ENCODE peak calls at places on chromosomes 7 and 10, in seven cellular contexts. P is left lobe of liver, O is T follicular helper cell, M is activated T-cell treated with anti-CD3 and anti-CD28 coated beads for 24 hours, V is GM10248, E is GM03348, H is skeletal muscle cell. I is an unnamed sample.

GRCh38 chr10:33309410-33309809 is 25.1 kb downstream of the NRP1 start:
- DNase-seq in P (no peak), O (no peak), M (no peak), V (no peak), E (no peak), H (no peak), I (no peak)

GRCh38 chr7:454356-455109 is 65.1 kb downstream of the PDGFA start:
- DNase-seq in P (no peak), O (no peak), M (no peak), V (no peak), E (no peak), H (no peak), I (no peak)

GRCh38 chr7:129830949-129831348 is 121.8 kb downstream of the UBE2H start:
- DNase-seq in P (peak), O (no peak), M (no peak), V (no peak), E (no peak), H (no peak), I (no peak)

GRCh38 chr10:129466703-129467345 is at the start of gene MGMT:
- DNase-seq in P (peak), O (peak), M (peak), V (peak), E (peak), H (peak), I (peak)

GRCh38 chr7:139127648-139128047 is 18.1 kb upstream of the ZC3HAV1 start:
- DNase-seq in P (no peak), O (no peak), M (no peak), V (no peak), E (no peak), H (no peak), I (no peak)

GRCh38 chr7:47588704-47589225 is 6.9 kb upstream of the TNS3 start:
- DNase-seq in P (no peak), O (no peak), M (no peak), V (peak), E (no peak), H (no peak), I (no peak)

GRCh38 chr7:2680792-2681490 is 7.1 kb upstream of the AMZ1 start:
- DNase-seq in P (peak), O (peak), M (peak), V (peak), E (peak), H (no peak), I (peak)

GRCh38 chr10:77279207-77279606 is 358.4 kb downstream of the KCNMA1 start:
- DNase-seq in P (peak), O (no peak), M (no peak), V (no peak), E (no peak), H (no peak), I (no peak)

GRCh38 chr7:51021906-51022570 is 239.3 kb upstream of the GRB10 start:
- DNase-seq in P (peak), O (no peak), M (no peak), V (no peak), E (no peak), H (no peak), I (peak)

GRCh38 chr10:13222151-13222550 is 12.0 kb downstream of the UCMA start:
- DNase-seq in P (no peak), O (no peak), M (no peak), V (no peak), E (no peak), H (no peak), I (no peak)

GRCh38 chr7:135673360-135673706 is 11.0 kb downstream of the STMP1 start:
- DNase-seq in P (no peak), O (no peak), M (no peak), V (no peak), E (no peak), H (no peak), I (no peak)

GRCh38 chr7:9240016-9240415 is 806.6 kb downstream of the NXPH1 start:
- DNase-seq in P (no peak), O (no peak), M (no peak), V (no peak), E (no peak), H (no peak), I (no peak)

GRCh38 chr10:62831346-62831745 is 15.2 kb upstream of the EGR2 start:
- DNase-seq in P (no peak), O (no peak), M (no peak), V (no peak), E (peak), H (peak), I (no peak)

GRCh38 chr10:61313460-61313859 is 139.7 kb downstream of the TMEM26 start:
- DNase-seq in P (no peak), O (no peak), M (no peak), V (no peak), E (peak), H (no peak), I (no peak)

GRCh38 chr10:6074489-6075301 is 12.5 kb upstream of the IL2RA start:
- DNase-seq in P (no peak), O (no peak), M (no peak), V (no peak), E (peak), H (no peak), I (no peak)

GRCh38 chr10:62492870-62493180 is 118.7 kb downstream of the ZNF365 start:
- DNase-seq in P (no peak), O (no peak), M (no peak), V (no peak), E (no peak), H (no peak), I (no peak)

GRCh38 chr7:100465702-100466311 is 1.7 kb upstream of the SPACDR start:
- DNase-seq in P (peak), O (no peak), M (no peak), V (peak), E (peak), H (no peak), I (peak)

GRCh38 chr7:73850781-73851207 is 8.5 kb upstream of the METTL27 start:
- DNase-seq in P (no peak), O (no peak), M (no peak), V (no peak), E (peak), H (peak), I (no peak)

GRCh38 chr7:42380411-42380810 is 143.4 kb upstream of the GLI3 start:
- DNase-seq in P (no peak), O (no peak), M (no peak), V (no peak), E (peak), H (no peak), I (no peak)

GRCh38 chr10:33506838-33507661 is 172.6 kb upstream of the NRP1 start:
- DNase-seq in P (no peak), O (no peak), M (no peak), V (peak), E (peak), H (peak), I (no peak)

GRCh38 chr7:47587389-47587788 is 5.5 kb upstream of the TNS3 start:
- DNase-seq in P (no peak), O (no peak), M (no peak), V (no peak), E (no peak), H (no peak), I (no peak)

GRCh38 chr7:7651479-7651878 is 10.9 kb downstream of the UMAD1 start:
- DNase-seq in P (no peak), O (no peak), M (no peak), V (no peak), E (no peak), H (peak), I (no peak)

GRCh38 chr10:63175534-63175933 is 42.4 kb downstream of the NRBF2 start:
- DNase-seq in P (no peak), O (no peak), M (no peak), V (no peak), E (no peak), H (no peak), I (no peak)

GRCh38 chr10:24718031-24718855 is 5.4 kb downstream of the ARHGAP21 start:
- DNase-seq in P (no peak), O (no peak), M (no peak), V (no peak), E (peak), H (no peak), I (no peak)

GRCh38 chr7:77330169-77330882 is 85.8 kb downstream of the GSAP start:
- DNase-seq in P (no peak), O (no peak), M (no peak), V (peak), E (no peak), H (no peak), I (no peak)

GRCh38 chr7:139775829-139776266 is 1.9 kb downstream of the HIPK2 start:
- DNase-seq in P (no peak), O (peak), M (no peak), V (peak), E (peak), H (peak), I (no peak)

GRCh38 chr7:131369354-131369753 is 41.7 kb downstream of the MKLN1 start:
- DNase-seq in P (no peak), O (no peak), M (no peak), V (no peak), E (peak), H (no peak), I (no peak)

GRCh38 chr10:69840773-69841172 is 39.1 kb downstream of the COL13A1 start:
- DNase-seq in P (no peak), O (no peak), M (no peak), V (no peak), E (no peak), H (no peak), I (no peak)

GRCh38 chr10:47195274-47195885 is 104.6 kb upstream of the GDF10 start:
- DNase-seq in P (no peak), O (no peak), M (peak), V (no peak), E (no peak), H (no peak), I (no peak)

GRCh38 chr10:80500572-80501380 is 36.9 kb upstream of the SH2D4B start:
- DNase-seq in P (no peak), O (no peak), M (no peak), V (peak), E (no peak), H (no peak), I (no peak)

GRCh38 chr10:3263082-3263481 is 90.5 kb upstream of the PITRM1 start:
- DNase-seq in P (no peak), O (no peak), M (no peak), V (no peak), E (no peak), H (no peak), I (no peak)

GRCh38 chr10:70164179-70164578 is 6.1 kb downstream of the SAR1A start:
- DNase-seq in P (no peak), O (no peak), M (no peak), V (no peak), E (no peak), H (no peak), I (no peak)

GRCh38 chr7:12619461-12620069 is 49.0 kb downstream of the SCIN start:
- DNase-seq in P (no peak), O (no peak), M (no peak), V (no peak), E (no peak), H (no peak), I (no peak)

GRCh38 chr10:75234683-75235374 is 928 bp downstream of the COMTD1 start:
- DNase-seq in P (no peak), O (no peak), M (peak), V (no peak), E (no peak), H (no peak), I (no peak)

GRCh38 chr10:5888352-5888751 is 1.3 kb downstream of the ANKRD16 start:
- DNase-seq in P (no peak), O (no peak), M (no peak), V (no peak), E (no peak), H (no peak), I (no peak)

GRCh38 chr7:5294169-5294987 is 11.6 kb downstream of the SLC29A4 start:
- DNase-seq in P (no peak), O (no peak), M (no peak), V (no peak), E (no peak), H (no peak), I (no peak)

GRCh38 chr7:155521743-155522398 is 24.5 kb downstream of the CNPY1 start:
- DNase-seq in P (no peak), O (no peak), M (no peak), V (no peak), E (no peak), H (no peak), I (peak)

I was measured in osteocyte.